ENCODE peak calls at places on chromosome 7, in nine cellular contexts. One of them, this sample, is unnamed.

GRCh38 chr7:120805636-120806388 is 52.1 kb downstream of the TSPAN12 start:
- DNase-seq in GM06990: peak; percentile 11
- DNase-seq in brain microvascular endothelial cell: peak; percentile 52
- DNase-seq in cardiac fibroblast: peak; percentile 72
- DNase-seq in fibroblast of lung: peak; percentile 32
- DNase-seq in heart left ventricle: peak; percentile 56
- DNase-seq in A549: peak; percentile 51
- DNase-seq in fibroblast of pulmonary artery: peak; percentile 74
- DNase-seq in neural progenitor cell: peak; percentile 80
- DNase-seq in this sample: peak; percentile 47

GRCh38 chr7:1961776-1962276 is 270.9 kb downstream of the MAD1L1 start:
- DNase-seq in GM06990: no peak
- DNase-seq in cardiac fibroblast: peak; percentile 98
- DNase-seq in neural progenitor cell: no peak
- DNase-seq in A549: no peak
- DNase-seq in fibroblast of pulmonary artery: peak; percentile 80
- DNase-seq in fibroblast of lung: peak; percentile 98
- DNase-seq in brain microvascular endothelial cell: peak; percentile 98
- DNase-seq in heart left ventricle: no peak
- DNase-seq in this sample: peak; percentile 85

GRCh38 chr7:22571776-22572175 is 71.8 kb upstream of the STEAP1B start:
- DNase-seq in cardiac fibroblast: no peak
- DNase-seq in heart left ventricle: no peak
- DNase-seq in brain microvascular endothelial cell: no peak
- DNase-seq in A549: no peak
- DNase-seq in fibroblast of pulmonary artery: no peak
- DNase-seq in fibroblast of lung: no peak
- DNase-seq in GM06990: no peak
- DNase-seq in neural progenitor cell: no peak
- DNase-seq in this sample: no peak

GRCh38 chr7:32536585-32536984 is 41.3 kb downstream of the AVL9 start:
- DNase-seq in fibroblast of pulmonary artery: peak; percentile 66
- DNase-seq in GM06990: no peak
- DNase-seq in cardiac fibroblast: peak; percentile 72
- DNase-seq in A549: peak; percentile 24
- DNase-seq in neural progenitor cell: no peak
- DNase-seq in fibroblast of lung: peak; percentile 80
- DNase-seq in brain microvascular endothelial cell: peak; percentile 49
- DNase-seq in heart left ventricle: no peak
- DNase-seq in this sample: peak; percentile 52

GRCh38 chr7:102432476-102433318 is 678 bp upstream of the ORAI2 start:
- DNase-seq in fibroblast of lung: no peak
- DNase-seq in GM06990: peak; percentile 69
- DNase-seq in brain microvascular endothelial cell: no peak
- DNase-seq in cardiac fibroblast: no peak
- DNase-seq in fibroblast of pulmonary artery: no peak
- DNase-seq in heart left ventricle: no peak
- DNase-seq in neural progenitor cell: peak; percentile 34
- DNase-seq in A549: no peak
- DNase-seq in this sample: no peak

GRCh38 chr7:18653381-18654155 is 158.0 kb downstream of the HDAC9 start:
- DNase-seq in brain microvascular endothelial cell: peak; percentile 23
- DNase-seq in heart left ventricle: no peak
- DNase-seq in neural progenitor cell: no peak
- DNase-seq in cardiac fibroblast: peak; percentile 10
- DNase-seq in fibroblast of lung: peak; percentile 32
- DNase-seq in GM06990: no peak
- DNase-seq in A549: no peak
- DNase-seq in fibroblast of pulmonary artery: no peak
- DNase-seq in this sample: peak; percentile 56

GRCh38 chr7:37198188-37198905 is 250.3 kb downstream of the ELMO1 start:
- DNase-seq in neural progenitor cell: no peak
- DNase-seq in heart left ventricle: no peak
- DNase-seq in brain microvascular endothelial cell: no peak
- DNase-seq in fibroblast of lung: no peak
- DNase-seq in cardiac fibroblast: no peak
- DNase-seq in fibroblast of pulmonary artery: no peak
- DNase-seq in A549: no peak
- DNase-seq in GM06990: no peak
- DNase-seq in this sample: no peak

GRCh38 chr7:112180223-112180622 is 26.0 kb downstream of the DOCK4 start:
- DNase-seq in brain microvascular endothelial cell: no peak
- DNase-seq in fibroblast of lung: no peak
- DNase-seq in neural progenitor cell: no peak
- DNase-seq in heart left ventricle: no peak
- DNase-seq in cardiac fibroblast: no peak
- DNase-seq in fibroblast of pulmonary artery: no peak
- DNase-seq in GM06990: no peak
- DNase-seq in A549: no peak
- DNase-seq in this sample: no peak

GRCh38 chr7:129295015-129295423 is 70.2 kb downstream of the AHCYL2 start:
- DNase-seq in neural progenitor cell: peak; percentile 27
- DNase-seq in fibroblast of pulmonary artery: peak; percentile 59
- DNase-seq in A549: no peak
- DNase-seq in brain microvascular endothelial cell: peak; percentile 45
- DNase-seq in cardiac fibroblast: peak; percentile 89
- DNase-seq in heart left ventricle: no peak
- DNase-seq in GM06990: no peak
- DNase-seq in fibroblast of lung: peak; percentile 45
- DNase-seq in this sample: peak; percentile 87

GRCh38 chr7:24722386-24723177 is 34.7 kb downstream of the GSDME start:
- DNase-seq in A549: no peak
- DNase-seq in brain microvascular endothelial cell: peak; percentile 24
- DNase-seq in heart left ventricle: no peak
- DNase-seq in cardiac fibroblast: peak; percentile 58
- DNase-seq in neural progenitor cell: peak; percentile 54
- DNase-seq in fibroblast of pulmonary artery: peak; percentile 73
- DNase-seq in fibroblast of lung: peak; percentile 44
- DNase-seq in GM06990: no peak
- DNase-seq in this sample: peak; percentile 46
- TF ChIP-seq CTCF in A549: peak; percentile 26
- TF ChIP-seq CTCF in brain microvascular endothelial cell: peak; percentile 59
- TF ChIP-seq CTCF in heart left ventricle: peak; percentile 24
- TF ChIP-seq CTCF in cardiac fibroblast: peak; percentile 22
- TF ChIP-seq CTCF in neural progenitor cell: peak; percentile 54
- TF ChIP-seq CTCF in fibroblast of pulmonary artery: peak; percentile 44
- TF ChIP-seq CTCF in fibroblast of lung: peak; percentile 16
- TF ChIP-seq CTCF in GM06990: no peak
- TF ChIP-seq CTCF in this sample: peak; percentile 50

GRCh38 chr7:520503-521161 is 986 bp upstream of the PDGFA start:
- DNase-seq in A549: no peak
- DNase-seq in fibroblast of lung: peak; percentile 23
- DNase-seq in fibroblast of pulmonary artery: peak; percentile 35
- DNase-seq in heart left ventricle: no peak
- DNase-seq in brain microvascular endothelial cell: no peak
- DNase-seq in GM06990: no peak
- DNase-seq in neural progenitor cell: peak; percentile 80
- DNase-seq in cardiac fibroblast: no peak
- DNase-seq in this sample: no peak

GRCh38 chr7:522071-522937 is 2.7 kb upstream of the PDGFA start:
- DNase-seq in GM06990: peak; percentile 74
- DNase-seq in A549: no peak
- DNase-seq in fibroblast of pulmonary artery: peak; percentile 28
- DNase-seq in brain microvascular endothelial cell: no peak
- DNase-seq in fibroblast of lung: peak; percentile 57
- DNase-seq in neural progenitor cell: peak; percentile 68
- DNase-seq in heart left ventricle: peak; percentile 79
- DNase-seq in cardiac fibroblast: peak; percentile 40
- DNase-seq in this sample: peak; percentile 31

GRCh38 chr7:519974-520458 is 370 bp upstream of the PDGFA start:
- DNase-seq in GM06990: peak; percentile 53
- DNase-seq in brain microvascular endothelial cell: no peak
- DNase-seq in A549: peak; percentile 63
- DNase-seq in fibroblast of lung: peak; percentile 70
- DNase-seq in fibroblast of pulmonary artery: peak; percentile 65
- DNase-seq in cardiac fibroblast: peak; percentile 63
- DNase-seq in heart left ventricle: peak; percentile 64
- DNase-seq in neural progenitor cell: peak; percentile 86
- DNase-seq in this sample: peak; percentile 66

GRCh38 chr7:522938-523289 is 3.3 kb upstream of the PDGFA start:
- DNase-seq in cardiac fibroblast: no peak
- DNase-seq in fibroblast of lung: no peak
- DNase-seq in GM06990: no peak
- DNase-seq in A549: no peak
- DNase-seq in brain microvascular endothelial cell: no peak
- DNase-seq in heart left ventricle: no peak
- DNase-seq in neural progenitor cell: no peak
- DNase-seq in fibroblast of pulmonary artery: no peak
- DNase-seq in this sample: no peak

DNA sequence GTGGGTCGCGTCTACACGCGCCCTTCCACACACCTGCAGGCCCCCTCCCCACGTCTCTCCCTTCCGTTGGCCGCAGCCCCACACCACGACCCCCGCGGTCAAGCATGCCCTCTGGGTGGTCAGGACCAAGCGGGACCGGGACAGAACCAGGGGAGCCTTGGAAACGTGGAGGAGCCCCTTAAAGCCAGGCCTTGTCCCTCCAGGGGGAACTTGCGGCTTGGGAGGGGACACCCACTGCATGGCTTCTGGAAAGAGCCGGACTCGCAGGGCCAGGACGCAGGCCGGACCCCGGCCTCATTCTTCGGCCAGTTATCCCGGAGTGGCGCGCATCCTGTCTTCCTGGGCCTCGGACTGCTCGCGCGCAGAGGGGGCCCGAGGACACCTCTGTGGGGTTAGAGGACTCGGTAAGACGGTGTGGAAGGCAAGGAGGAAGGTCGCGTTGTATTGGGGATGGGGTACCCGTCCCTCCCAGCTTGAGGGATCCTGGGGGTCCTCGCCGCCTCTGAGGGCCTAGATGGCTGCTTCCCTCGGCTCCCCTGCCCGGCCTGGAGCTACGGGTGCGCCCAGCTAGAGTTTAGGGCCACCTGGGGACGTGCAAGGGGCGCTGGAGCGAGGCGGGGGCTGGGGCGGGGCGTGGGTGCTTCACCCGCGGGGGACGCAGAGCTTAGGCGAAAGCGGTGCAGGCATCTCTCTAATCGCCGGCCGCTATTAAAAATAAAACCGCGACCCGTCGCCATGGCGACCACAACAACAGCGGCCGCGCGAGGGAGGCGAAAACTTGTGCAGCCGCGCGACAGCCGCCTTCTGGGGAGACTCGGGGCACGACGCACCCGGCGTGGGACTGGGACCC is 1.8 kb upstream of the PDGFA start:
- DNase-seq in cardiac fibroblast: peak; percentile 57
- DNase-seq in fibroblast of pulmonary artery: peak; percentile 44
- DNase-seq in GM06990: peak; percentile 72
- DNase-seq in neural progenitor cell: peak; percentile 65
- DNase-seq in A549: peak; percentile 44
- DNase-seq in brain microvascular endothelial cell: peak; percentile 48
- DNase-seq in fibroblast of lung: peak; percentile 41
- DNase-seq in heart left ventricle: peak; percentile 82
- DNase-seq in this sample: peak; percentile 45
- H3K4me3 ChIP-seq in cardiac fibroblast: peak overlapping the region; percentile 35
- H3K4me3 ChIP-seq in fibroblast of pulmonary artery: peak overlapping the region; percentile 35
- H3K4me3 ChIP-seq in GM06990: peak overlapping the region; percentile 15
- H3K4me3 ChIP-seq in neural progenitor cell: peak overlapping the region; percentile 53
- H3K4me3 ChIP-seq in A549: peak overlapping the region; percentile 42
- H3K4me3 ChIP-seq in brain microvascular endothelial cell: peak overlapping the region; percentile 30
- H3K4me3 ChIP-seq in fibroblast of lung: peak overlapping the region; percentile 51
- H3K4me3 ChIP-seq in heart left ventricle: peak overlapping the region; percentile 58
- H3K4me3 ChIP-seq in this sample: no peak overlapping the region

DNA sequence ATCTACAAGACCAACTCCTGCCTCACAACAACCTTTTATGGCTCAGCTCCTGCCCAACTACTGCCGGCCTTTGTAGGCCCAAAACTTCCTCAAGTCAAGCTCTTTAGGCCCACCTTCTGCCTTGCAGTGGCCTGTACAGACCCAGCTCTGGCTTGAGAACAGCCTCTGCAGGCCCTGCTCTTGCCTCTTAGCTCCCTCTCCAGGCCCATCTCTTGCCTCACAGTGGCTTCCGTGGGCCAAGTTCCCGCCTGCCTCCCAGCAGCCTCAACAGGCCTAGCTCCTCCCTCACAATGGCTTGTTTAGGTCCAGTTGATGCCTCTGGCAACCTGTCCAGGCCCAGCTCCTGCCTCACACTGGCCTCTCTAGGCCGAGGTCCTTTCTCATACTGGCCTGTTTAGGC is 32.4 kb upstream of the VKORC1L1 start:
- DNase-seq in A549: no peak
- DNase-seq in neural progenitor cell: peak; percentile 66
- DNase-seq in cardiac fibroblast: no peak
- DNase-seq in GM06990: peak; percentile 8
- DNase-seq in brain microvascular endothelial cell: no peak
- DNase-seq in fibroblast of lung: no peak
- DNase-seq in heart left ventricle: no peak
- DNase-seq in fibroblast of pulmonary artery: no peak
- DNase-seq in this sample: no peak
- TF ChIP-seq CTCF in A549: no peak
- TF ChIP-seq CTCF in neural progenitor cell: peak; percentile 50
- TF ChIP-seq CTCF in cardiac fibroblast: no peak
- TF ChIP-seq CTCF in GM06990: no peak
- TF ChIP-seq CTCF in brain microvascular endothelial cell: no peak
- TF ChIP-seq CTCF in fibroblast of lung: no peak
- TF ChIP-seq CTCF in heart left ventricle: no peak
- TF ChIP-seq CTCF in fibroblast of pulmonary artery: no peak
- TF ChIP-seq CTCF in this sample: no peak

GRCh38 chr7:73478549-73478948 is 43.5 kb downstream of the BAZ1B start:
- DNase-seq in heart left ventricle: no peak
- DNase-seq in neural progenitor cell: no peak
- DNase-seq in A549: no peak
- DNase-seq in brain microvascular endothelial cell: no peak
- DNase-seq in fibroblast of pulmonary artery: no peak
- DNase-seq in GM06990: no peak
- DNase-seq in fibroblast of lung: no peak
- DNase-seq in cardiac fibroblast: no peak
- DNase-seq in this sample: no peak

GRCh38 chr7:73477376-73477775 is 43.8 kb downstream of the FZD9 start:
- DNase-seq in cardiac fibroblast: no peak
- DNase-seq in fibroblast of lung: no peak
- DNase-seq in fibroblast of pulmonary artery: no peak
- DNase-seq in neural progenitor cell: no peak
- DNase-seq in heart left ventricle: no peak
- DNase-seq in GM06990: no peak
- DNase-seq in brain microvascular endothelial cell: no peak
- DNase-seq in A549: no peak
- DNase-seq in this sample: no peak

GRCh38 chr7:73482746-73483145 is 39.3 kb downstream of the BAZ1B start:
- DNase-seq in brain microvascular endothelial cell: peak; percentile 5
- DNase-seq in fibroblast of lung: no peak
- DNase-seq in cardiac fibroblast: no peak
- DNase-seq in neural progenitor cell: peak; percentile 31
- DNase-seq in A549: no peak
- DNase-seq in GM06990: no peak
- DNase-seq in heart left ventricle: no peak
- DNase-seq in fibroblast of pulmonary artery: no peak
- DNase-seq in this sample: no peak

GRCh38 chr7:73487486-73487885 is 34.6 kb downstream of the BAZ1B start:
- DNase-seq in brain microvascular endothelial cell: no peak
- DNase-seq in fibroblast of lung: peak; percentile 6
- DNase-seq in cardiac fibroblast: peak; percentile 21
- DNase-seq in fibroblast of pulmonary artery: no peak
- DNase-seq in neural progenitor cell: no peak
- DNase-seq in heart left ventricle: no peak
- DNase-seq in GM06990: no peak
- DNase-seq in A549: no peak
- DNase-seq in this sample: no peak

DNA sequence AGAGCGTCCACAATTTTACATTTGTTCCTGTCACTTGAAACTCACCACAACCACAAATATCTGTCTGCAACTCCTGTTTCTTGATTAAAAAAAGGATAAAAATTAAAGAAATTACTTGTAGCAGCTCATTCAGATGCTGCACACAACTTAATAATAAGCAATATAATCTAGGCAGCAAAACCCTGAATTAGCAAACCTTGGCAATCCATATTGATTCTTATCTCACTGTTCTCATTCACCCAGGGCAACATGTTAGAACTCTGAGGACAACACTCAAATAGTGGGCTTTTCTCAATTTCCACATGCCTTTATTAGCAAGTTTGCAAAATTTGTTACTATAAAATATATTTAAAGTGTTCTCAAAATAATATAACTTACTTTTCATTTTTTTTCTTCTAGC is 38.9 kb downstream of the BAZ1B start:
- DNase-seq in neural progenitor cell: no peak
- DNase-seq in GM06990: no peak
- DNase-seq in fibroblast of pulmonary artery: no peak
- DNase-seq in heart left ventricle: no peak
- DNase-seq in fibroblast of lung: no peak
- DNase-seq in cardiac fibroblast: no peak
- DNase-seq in A549: no peak
- DNase-seq in brain microvascular endothelial cell: no peak
- DNase-seq in this sample: no peak
- H3K4me3 ChIP-seq in neural progenitor cell: no peak overlapping the region
- H3K4me3 ChIP-seq in GM06990: no peak overlapping the region
- H3K4me3 ChIP-seq in fibroblast of pulmonary artery: no peak overlapping the region
- H3K4me3 ChIP-seq in heart left ventricle: no peak overlapping the region
- H3K4me3 ChIP-seq in fibroblast of lung: no peak overlapping the region
- H3K4me3 ChIP-seq in cardiac fibroblast: no peak overlapping the region
- H3K4me3 ChIP-seq in A549: no peak overlapping the region
- H3K4me3 ChIP-seq in brain microvascular endothelial cell: no peak overlapping the region
- H3K4me3 ChIP-seq in this sample: no peak overlapping the region

This sample was measured in AG10803.